ENCODE peak calls at places on chromosome 12, in nine cellular contexts. M is A549, S is Panc1, V is HCT116, O is SK-N-SH, Y is HepG2, Q is GM23338, U is GM12878, D is K562. B is an unnamed sample.

GRCh38 chr12:88167384-88167783 is 25.3 kb downstream of the TMTC3 start:
- DNase-seq in M (no peak), S (no peak), V (no peak), O (no peak), Y (no peak), Q (no peak), U (no peak), D (no peak), B (no peak)

GRCh38 chr12:89947437-89948265 is 239.0 kb upstream of the ATP2B1 start:
- DNase-seq in M (peak), S (peak), V (no peak), O (no peak), Y (no peak), Q (peak), U (no peak), D (no peak), B (no peak)

GRCh38 chr12:104407922-104408321 is 48.8 kb upstream of the CHST11 start:
- DNase-seq in M (peak), S (no peak), V (no peak), O (no peak), Y (no peak), Q (no peak), U (no peak), D (no peak), B (no peak)

GRCh38 chr12:1533205-1533601 is 61.2 kb downstream of the FBXL14 start:
- DNase-seq in M (no peak), S (no peak), V (no peak), O (peak), Y (no peak), Q (no peak), U (peak), D (peak), B (no peak)

GRCh38 chr12:58917699-58918334 is 2.5 kb downstream of the LRIG3 start:
- DNase-seq in M (no peak), S (no peak), V (no peak), O (no peak), Y (no peak), Q (no peak), U (no peak), D (no peak), B (no peak)

GRCh38 chr12:6832125-6832524 is 3.9 kb downstream of the P3H3 start:
- DNase-seq in M (no peak), S (no peak), V (no peak), O (no peak), Y (no peak), Q (no peak), U (no peak), D (no peak), B (no peak)

GRCh38 chr12:45034861-45035265 is 16.0 kb downstream of the DBX2 start:
- DNase-seq in M (no peak), S (no peak), V (no peak), O (no peak), Y (no peak), Q (peak), U (no peak), D (no peak), B (no peak)

GRCh38 chr12:111368291-111368683 is 608 bp downstream of the PHETA1 start:
- DNase-seq in M (peak), S (no peak), V (no peak), O (no peak), Y (no peak), Q (no peak), U (no peak), D (no peak), B (no peak)

GRCh38 chr12:22924391-22924790 is 299.4 kb downstream of the ETNK1 start:
- DNase-seq in M (no peak), S (no peak), V (no peak), O (no peak), Y (no peak), Q (peak), U (no peak), D (no peak), B (no peak)

GRCh38 chr12:120699553-120699952 is 10.7 kb upstream of the UNC119B start:
- DNase-seq in M (no peak), S (no peak), V (no peak), O (no peak), Y (no peak), Q (no peak), U (no peak), D (no peak), B (no peak)

GRCh38 chr12:30457621-30458289 is 237.9 kb downstream of the IPO8 start:
- DNase-seq in M (no peak), S (no peak), V (peak), O (peak), Y (peak), Q (peak), U (no peak), D (peak), B (peak)

GRCh38 chr12:131273291-131273845 is 319.7 kb downstream of the ADGRD1 start:
- DNase-seq in M (no peak), S (no peak), V (no peak), O (no peak), Y (no peak), Q (no peak), U (no peak), D (no peak), B (no peak)

GRCh38 chr12:128830505-128830893 is 6.7 kb upstream of the SLC15A4 start:
- DNase-seq in M (no peak), S (no peak), V (no peak), O (no peak), Y (no peak), Q (no peak), U (peak), D (no peak), B (peak)

GRCh38 chr12:132357623-132358186 is 28.3 kb upstream of the GALNT9 start:
- DNase-seq in M (no peak), S (no peak), V (no peak), O (no peak), Y (no peak), Q (no peak), U (no peak), D (no peak), B (no peak)

GRCh38 chr12:48828293-48828692 is 10.0 kb downstream of the CACNB3 start:
- DNase-seq in M (no peak), S (no peak), V (no peak), O (no peak), Y (no peak), Q (no peak), U (no peak), D (no peak), B (no peak)

GRCh38 chr12:73220951-73221350 is 948.8 kb downstream of the TRHDE start:
- DNase-seq in M (no peak), S (no peak), V (no peak), O (no peak), Y (no peak), Q (no peak), U (no peak), D (no peak), B (no peak)

GRCh38 chr12:6233121-6233971 is 33.1 kb downstream of the CD9 start:
- DNase-seq in M (no peak), S (no peak), V (no peak), O (no peak), Y (no peak), Q (no peak), U (no peak), D (no peak), B (peak)

GRCh38 chr12:25377475-25378179 is 126.9 kb upstream of the KRAS start:
- DNase-seq in M (no peak), S (no peak), V (no peak), O (no peak), Y (no peak), Q (no peak), U (no peak), D (no peak), B (peak)

GRCh38 chr12:25262696-25263095 is 12.0 kb upstream of the KRAS start:
- DNase-seq in M (no peak), S (no peak), V (no peak), O (no peak), Y (no peak), Q (no peak), U (no peak), D (no peak), B (no peak)

GRCh38 chr12:29653286-29653685 is 130.5 kb downstream of the TMTC1 start:
- DNase-seq in M (no peak), S (no peak), V (no peak), O (no peak), Y (no peak), Q (no peak), U (no peak), D (no peak), B (no peak)

GRCh38 chr12:30417697-30418231 is 277.9 kb downstream of the IPO8 start:
- DNase-seq in M (no peak), S (peak), V (peak), O (no peak), Y (no peak), Q (no peak), U (no peak), D (no peak), B (no peak)

GRCh38 chr12:10722905-10723866 is at the start of gene YBX3:
- DNase-seq in M (peak), S (no peak), V (peak), O (peak), Y (peak), Q (peak), U (no peak), D (peak), B (peak)

GRCh38 chr12:116662612-116663144 is 75.2 kb downstream of the SPRING1 start:
- DNase-seq in M (no peak), S (no peak), V (no peak), O (peak), Y (peak), Q (peak), U (no peak), D (peak), B (peak)

GRCh38 chr12:2192231-2192630 is 139.4 kb downstream of the CACNA1C start:
- DNase-seq in M (no peak), S (no peak), V (no peak), O (no peak), Y (no peak), Q (no peak), U (no peak), D (no peak), B (no peak)

GRCh38 chr12:57864811-57865751 is 18.6 kb upstream of the CTDSP2 start:
- DNase-seq in M (peak), S (no peak), V (peak), O (no peak), Y (no peak), Q (peak), U (no peak), D (peak), B (no peak)

GRCh38 chr12:40602562-40602961 is 89.7 kb upstream of the CNTN1 start:
- DNase-seq in M (no peak), S (no peak), V (no peak), O (no peak), Y (no peak), Q (no peak), U (no peak), D (no peak), B (no peak)

GRCh38 chr12:14959126-14959440 is 2.3 kb downstream of the ARHGDIB start:
- DNase-seq in M (no peak), S (no peak), V (no peak), O (no peak), Y (no peak), Q (no peak), U (no peak), D (no peak), B (no peak)

GRCh38 chr12:52168019-52168717 is 23.6 kb downstream of the KRT80 start:
- DNase-seq in M (peak), S (no peak), V (no peak), O (no peak), Y (peak), Q (no peak), U (no peak), D (no peak), B (no peak)

GRCh38 chr12:96398422-96399080 is 1.7 kb downstream of the CDK17 start:
- DNase-seq in M (no peak), S (no peak), V (no peak), O (no peak), Y (peak), Q (no peak), U (no peak), D (no peak), B (no peak)

GRCh38 chr12:124994435-124994975 is 1.1 kb downstream of the BRI3BP start:
- DNase-seq in M (no peak), S (no peak), V (no peak), O (no peak), Y (no peak), Q (peak), U (no peak), D (peak), B (peak)

GRCh38 chr12:19775241-19775640 is 335.9 kb downstream of the AEBP2 start:
- DNase-seq in M (no peak), S (no peak), V (no peak), O (no peak), Y (no peak), Q (no peak), U (no peak), D (no peak), B (no peak)
- H3K4me3 ChIP-seq in M (no peak), S (no peak), V (no peak), O (no peak), Y (no peak), Q (no peak), U (no peak), D (no peak), B (no peak)

GRCh38 chr12:119419371-119419770 is 84.8 kb downstream of the CCDC60 start:
- DNase-seq in M (no peak), S (no peak), V (no peak), O (no peak), Y (no peak), Q (no peak), U (no peak), D (no peak), B (no peak)
- TF ChIP-seq REST in M (no peak), S (no peak), V (no peak), O (no peak), Y (no peak), Q (no peak), U (no peak), D (no peak), B (no peak)

GRCh38 chr12:110100315-110100970 is 23.7 kb upstream of the IFT81 start:
- DNase-seq in M (peak), S (peak), V (peak), O (peak), Y (peak), Q (peak), U (peak), D (peak), B (peak)
- H3K4me3 ChIP-seq in M (no peak), S (no peak), V (no peak), O (no peak), Y (peak), Q (no peak), U (no peak), D (no peak), B (no peak)

DNA sequence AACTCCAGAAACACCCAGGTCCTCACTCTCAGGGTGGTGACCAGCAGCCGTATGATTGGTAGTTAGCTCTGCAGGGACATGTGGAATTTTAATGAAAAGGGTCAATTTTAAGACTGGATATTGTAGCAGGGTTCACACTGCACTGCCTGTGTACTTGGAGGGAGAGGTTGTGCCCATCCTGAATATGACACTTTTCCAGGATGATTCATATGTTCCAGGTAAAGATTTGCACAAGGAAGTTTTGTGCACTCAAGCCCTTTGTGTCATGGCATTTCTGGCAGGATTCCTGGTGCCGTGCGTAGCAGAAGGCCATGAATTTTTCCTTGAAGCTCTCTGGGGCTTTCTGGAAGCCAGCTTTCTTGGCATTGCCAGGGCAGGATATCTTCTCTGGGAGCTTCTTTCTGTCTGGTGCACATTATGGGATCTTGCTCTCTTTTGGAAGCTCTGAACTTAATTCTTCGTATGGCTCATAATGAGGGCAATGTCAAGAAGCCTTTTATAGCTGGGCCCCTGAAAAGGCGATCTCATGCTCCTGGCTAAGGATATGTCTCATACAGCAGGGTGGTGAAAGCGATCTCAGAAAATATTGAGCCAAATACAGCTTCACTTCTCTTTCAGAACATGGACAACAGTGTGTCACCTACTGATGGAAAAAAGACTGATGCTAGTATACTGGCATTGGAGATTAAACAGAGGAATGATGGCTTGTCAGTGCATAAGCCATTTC is 1133.9 kb downstream of the AACS start:
- DNase-seq in M (no peak), S (no peak), V (no peak), O (no peak), Y (no peak), Q (no peak), U (no peak), D (no peak), B (no peak)
- TF ChIP-seq REST in M (no peak), S (no peak), V (no peak), O (no peak), Y (no peak), Q (no peak), U (no peak), D (no peak), B (no peak)

GRCh38 chr12:49974677-49975369 is 2.1 kb downstream of the AQP6 start:
- DNase-seq in M (no peak), S (no peak), V (no peak), O (no peak), Y (no peak), Q (no peak), U (no peak), D (no peak), B (no peak)
- H3K4me3 ChIP-seq in M (no peak), S (no peak), V (no peak), O (no peak), Y (no peak), Q (no peak), U (no peak), D (no peak), B (no peak)

DNA sequence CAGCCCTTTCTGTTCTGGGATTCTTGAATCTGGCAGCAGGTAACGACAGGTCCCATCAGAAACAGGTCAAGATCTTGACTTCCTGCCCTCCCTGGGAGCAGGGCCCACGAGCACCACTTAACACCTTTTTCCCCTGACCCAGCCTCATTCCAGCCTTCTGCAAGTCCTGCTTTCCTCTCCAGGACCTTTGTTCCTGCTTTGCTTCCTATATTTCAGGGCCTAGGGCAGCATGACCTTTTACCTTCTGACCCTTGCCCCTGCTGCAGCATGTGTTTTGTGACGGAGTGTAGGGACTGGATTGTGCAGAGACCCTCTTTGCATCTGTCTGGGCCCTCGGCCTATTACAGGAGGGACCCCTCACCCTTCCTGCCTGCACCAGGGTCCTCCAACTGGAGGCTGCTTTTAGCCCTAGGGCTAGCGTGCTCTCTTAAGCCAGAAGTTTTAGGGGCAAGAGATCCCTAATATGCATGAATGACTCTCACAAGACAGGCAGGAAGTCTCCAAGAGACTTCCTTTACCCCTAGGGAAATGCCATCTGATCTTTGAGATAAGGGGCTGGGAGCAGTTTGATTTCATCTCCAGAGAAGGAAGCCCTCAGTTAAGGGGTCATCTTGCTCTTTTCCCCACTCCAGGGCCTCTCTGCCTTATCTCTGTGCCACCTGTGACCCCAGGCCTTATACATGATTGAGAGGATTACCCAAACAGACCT is 209.4 kb upstream of the BCL2L14 start:
- DNase-seq in M (no peak), S (no peak), V (no peak), O (peak), Y (no peak), Q (no peak), U (no peak), D (no peak), B (no peak)
- TF ChIP-seq REST in M (no peak), S (no peak), V (no peak), O (no peak), Y (no peak), Q (no peak), U (no peak), D (no peak), B (no peak)

B was measured in HL-60.